ENCODE peak calls at places on chromosomes 16 and 17, in seven cellular contexts. H is posterior vena cava, B is glutamatergic neuron, S is C1 segment of cervical spinal cord, T is GDM1, J is T follicular helper cell, Y is small intestine. K is an unnamed sample.
A peak's percentile ranks its signal among the peaks of the same experiment; 100 is the strongest.

GRCh38 chr17:80834896-80835281 is 156.8 kb upstream of the CHMP6 start:
- DNase-seq in H (no peak), B (no peak), S (no peak), T (no peak), J (no peak), Y (no peak), K (no peak)

GRCh38 chr17:33057564-33057963 is 65.9 kb downstream of the SPACA3 start:
- DNase-seq in H (peak; percentile 85), B (no peak), S (no peak), T (no peak), J (no peak), Y (no peak), K (peak; percentile 10)

GRCh38 chr17:83061586-83061985 is 17.8 kb upstream of the METRNL start:
- DNase-seq in H (no peak), B (no peak), S (no peak), T (no peak), J (no peak), Y (no peak), K (no peak)

GRCh38 chr17:51537996-51538550 is 277.7 kb downstream of the UTP18 start:
- DNase-seq in H (no peak), B (no peak), S (no peak), T (no peak), J (no peak), Y (no peak), K (no peak)

GRCh38 chr16:86566601-86566965 is at the start of gene FOXC2:
- DNase-seq in H (peak; percentile 97), B (peak; percentile 71), S (no peak), T (no peak), J (peak; percentile 26), Y (peak; percentile 20), K (peak; percentile 83)

GRCh38 chr16:17225551-17225950 is 245.2 kb downstream of the XYLT1 start:
- DNase-seq in H (no peak), B (no peak), S (no peak), T (no peak), J (no peak), Y (peak; percentile 50), K (no peak)

GRCh38 chr16:67841816-67842508 is at the start of gene THAP11:
- DNase-seq in H (peak; percentile 98), B (peak; percentile 95), S (peak; percentile 100), T (peak; percentile 80), J (peak; percentile 91), Y (peak; percentile 96), K (peak; percentile 91)

GRCh38 chr17:65730711-65731169 is 169.3 kb upstream of the AXIN2 start:
- DNase-seq in H (no peak), B (no peak), S (no peak), T (no peak), J (no peak), Y (no peak), K (no peak)

GRCh38 chr17:80946449-80946848 is 45.2 kb upstream of the CHMP6 start:
- DNase-seq in H (peak; percentile 37), B (peak; percentile 2), S (no peak), T (no peak), J (no peak), Y (no peak), K (no peak)

GRCh38 chr16:4090476-4090875 is 25.8 kb downstream of the ADCY9 start:
- DNase-seq in H (peak; percentile 85), B (no peak), S (no peak), T (no peak), J (no peak), Y (peak; percentile 32), K (no peak)

GRCh38 chr16:66576306-66576705 is 3.0 kb upstream of the CMTM2 start:
- DNase-seq in H (no peak), B (no peak), S (no peak), T (no peak), J (no peak), Y (no peak), K (no peak)